ENCODE peak calls at places on chromosomes 3 and 15, in eight cellular contexts. K is glutamatergic neuron; V is CD8-positive, alpha-beta T cell; W is endothelial cell; C is kidney; D is CD4-positive, alpha-beta T cell; A is lower lobe of right lung; G is stomach. Z is an unnamed sample.

GRCh38 chr15:101463265-101463664 is 26.2 kb downstream of the PCSK6 start:
- DNase-seq in W (no peak), V (no peak), D (no peak), G (peak), K (no peak), A (no peak), C (no peak), Z (no peak)

GRCh38 chr3:127741246-127741645 is 68.5 kb downstream of the ABTB1 start:
- DNase-seq in C (peak), K (no peak), D (no peak), G (no peak), A (no peak), W (no peak), V (no peak), Z (no peak)

GRCh38 chr3:150391200-150391599 is 16.9 kb upstream of the TSC22D2 start:
- DNase-seq in W (no peak), A (no peak), D (no peak), C (no peak), V (no peak), K (no peak), G (no peak), Z (no peak)

GRCh38 chr3:138950006-138950644 is 3.1 kb downstream of the FOXL2NB start:
- DNase-seq in G (no peak), A (no peak), D (no peak), K (peak), V (no peak), W (peak), C (peak), Z (no peak)

GRCh38 chr3:1235526-1236120 is 142.8 kb downstream of the CNTN6 start:
- DNase-seq in V (no peak), K (peak), G (no peak), C (no peak), A (no peak), D (no peak), W (no peak), Z (no peak)

GRCh38 chr15:101042320-101042719 is 123.2 kb downstream of the LRRK1 start:
- DNase-seq in W (no peak), C (peak), K (no peak), A (no peak), V (peak), G (peak), D (no peak), Z (no peak)

GRCh38 chr3:113255100-113255853 is 43.9 kb downstream of the BOC start:
- DNase-seq in D (no peak), C (no peak), A (no peak), V (no peak), W (no peak), G (no peak), K (no peak), Z (no peak)

GRCh38 chr15:68658151-68658550 is 79.4 kb downstream of the CORO2B start:
- DNase-seq in G (no peak), D (no peak), W (no peak), C (no peak), V (no peak), A (no peak), K (peak), Z (no peak)

GRCh38 chr3:57228734-57229505 is 1.4 kb downstream of the APPL1 start:
- DNase-seq in K (no peak), W (no peak), C (no peak), V (no peak), A (no peak), G (no peak), D (no peak), Z (no peak)

GRCh38 chr3:67610458-67610857 is 44.0 kb downstream of the SUCLG2 start:
- DNase-seq in G (no peak), D (no peak), K (no peak), V (no peak), W (no peak), A (no peak), C (no peak), Z (no peak)

GRCh38 chr3:9914011-9914410 is 2.9 kb upstream of the IL17RC start:
- DNase-seq in A (no peak), V (no peak), C (no peak), G (peak), W (no peak), D (no peak), K (no peak), Z (peak)

GRCh38 chr15:51286816-51287215 is 51.6 kb downstream of the CYP19A1 start:
- DNase-seq in W (no peak), A (no peak), C (no peak), G (no peak), K (no peak), D (no peak), V (no peak), Z (no peak)

GRCh38 chr3:115217678-115218451 is 70.8 kb upstream of the ZBTB20 start:
- DNase-seq in D (no peak), W (peak), K (peak), A (no peak), G (no peak), V (no peak), C (no peak), Z (no peak)

GRCh38 chr15:45349671-45350070 is 28.7 kb downstream of the GATM start:
- DNase-seq in K (no peak), W (no peak), V (no peak), G (no peak), A (no peak), D (no peak), C (no peak), Z (no peak)

GRCh38 chr3:197953325-197953724 is 3.3 kb downstream of the RPL35A start:
- DNase-seq in W (no peak), G (no peak), V (no peak), K (no peak), A (no peak), C (no peak), D (no peak), Z (no peak)

GRCh38 chr15:39466428-39466827 is 114.5 kb upstream of the THBS1 start:
- DNase-seq in C (peak), W (no peak), D (no peak), V (no peak), K (no peak), A (peak), G (peak), Z (no peak)

GRCh38 chr15:100703032-100703578 is 100.7 kb downstream of the ASB7 start:
- DNase-seq in K (no peak), A (no peak), C (peak), V (no peak), D (no peak), W (peak), G (no peak), Z (no peak)

GRCh38 chr3:71152892-71153265 is 430.6 kb downstream of the FOXP1 start:
- DNase-seq in D (no peak), A (no peak), C (no peak), G (peak), K (no peak), V (no peak), W (no peak), Z (no peak)

GRCh38 chr15:70258369-70259029 is 160.8 kb upstream of the TLE3 start:
- DNase-seq in K (no peak), A (peak), G (no peak), W (no peak), D (peak), V (peak), C (peak), Z (no peak)

GRCh38 chr15:85583404-85584390 is 203.3 kb downstream of the AKAP13 start:
- DNase-seq in C (no peak), W (no peak), V (no peak), D (peak), K (no peak), G (peak), A (peak), Z (no peak)

GRCh38 chr3:170780955-170781354 is 89.0 kb downstream of the RPL22L1 start:
- DNase-seq in K (no peak), G (no peak), W (no peak), D (no peak), V (no peak), A (no peak), C (no peak), Z (no peak)

GRCh38 chr3:135918600-135918999 is 46.9 kb upstream of the PPP2R3A start:
- DNase-seq in W (no peak), G (no peak), V (no peak), D (no peak), K (no peak), C (no peak), A (no peak), Z (no peak)
- TF ChIP-seq CTCF in W (peak), G (no peak), V (no peak), D (no peak), K (peak), C (peak), A (peak), Z (peak)

GRCh38 chr3:131053021-131053420 is 26.3 kb downstream of the NEK11 start:
- DNase-seq in C (no peak), K (no peak), D (no peak), W (no peak), V (no peak), A (no peak), G (no peak), Z (no peak)
- TF ChIP-seq CTCF in C (peak), K (peak), D (no peak), W (no peak), V (no peak), A (no peak), G (no peak), Z (peak)

GRCh38 chr3:103791786-103792515 is 1357.1 kb downstream of the ZPLD1 start:
- DNase-seq in D (no peak), A (no peak), K (no peak), C (no peak), G (no peak), V (no peak), W (no peak), Z (no peak)

GRCh38 chr3:103796068-103796467 is 1361.3 kb downstream of the ZPLD1 start:
- DNase-seq in G (no peak), C (no peak), V (no peak), D (no peak), A (no peak), K (no peak), W (no peak), Z (no peak)

GRCh38 chr3:103794656-103795055 is 1359.8 kb downstream of the ZPLD1 start:
- DNase-seq in W (no peak), K (no peak), V (no peak), A (no peak), C (no peak), G (no peak), D (no peak), Z (no peak)
- TF ChIP-seq CTCF in W (no peak), K (peak), V (no peak), A (no peak), C (peak), G (no peak), D (no peak), Z (no peak)

DNA sequence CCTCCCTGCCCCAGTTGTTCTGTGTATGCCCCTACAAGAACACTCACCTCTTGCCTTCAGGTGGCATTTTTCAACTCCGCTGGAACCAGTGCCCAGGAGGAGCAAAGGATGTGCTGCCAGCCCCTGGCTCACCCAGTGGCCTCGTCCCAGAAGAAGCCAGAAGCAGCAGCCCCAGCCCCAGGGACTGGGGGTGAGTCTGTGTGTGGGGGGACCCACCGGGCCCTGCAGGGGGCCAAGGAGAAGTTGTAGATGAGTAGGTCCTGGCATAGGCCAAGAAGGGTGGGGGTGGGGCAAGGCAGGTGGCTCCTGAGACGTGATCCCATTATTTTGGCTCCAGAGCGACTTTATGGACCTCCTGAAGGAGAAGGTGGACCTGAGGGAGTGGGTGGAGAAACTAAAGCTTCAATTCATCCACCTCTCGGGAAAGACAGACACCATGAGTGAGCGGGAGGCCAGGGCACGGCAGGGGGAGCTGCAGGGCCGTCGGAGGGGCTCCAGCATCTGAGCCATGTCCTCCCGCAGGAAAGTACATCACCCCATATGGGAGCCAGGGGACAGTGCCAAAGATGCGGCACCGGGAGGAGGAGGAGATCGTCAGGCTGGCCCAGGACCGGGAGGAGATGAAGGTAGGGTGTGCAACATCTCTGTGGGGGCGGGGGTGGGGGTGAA is 29.3 kb downstream of the NGRN start:
- DNase-seq in A (no peak), G (no peak), C (no peak), W (no peak), D (no peak), K (no peak), V (no peak), Z (no peak)
- TF ChIP-seq CTCF in A (no peak), G (no peak), C (no peak), W (no peak), D (no peak), K (no peak), V (no peak), Z (no peak)

GRCh38 chr3:32456429-32457130 is 46.1 kb downstream of the CMTM6 start:
- DNase-seq in A (no peak), G (no peak), D (no peak), C (no peak), K (no peak), W (no peak), V (peak), Z (no peak)
- TF ChIP-seq CTCF in A (no peak), G (no peak), D (no peak), C (no peak), K (no peak), W (no peak), V (no peak), Z (no peak)

GRCh38 chr15:42493694-42494093 is 1.7 kb upstream of the SNAP23 start:
- DNase-seq in V (no peak), A (no peak), K (no peak), C (no peak), W (no peak), D (no peak), G (no peak), Z (no peak)

GRCh38 chr15:42491540-42492225 is 742 bp upstream of the ZNF106 start:
- DNase-seq in G (no peak), K (no peak), V (no peak), C (peak), W (no peak), A (no peak), D (no peak), Z (no peak)

GRCh38 chr15:42494998-42495360 is 455 bp upstream of the SNAP23 start:
- DNase-seq in V (no peak), K (no peak), A (no peak), C (no peak), W (peak), G (peak), D (no peak), Z (peak)

GRCh38 chr15:42490246-42490742 is 647 bp downstream of the ZNF106 start:
- DNase-seq in C (no peak), V (no peak), W (no peak), A (no peak), G (no peak), K (no peak), D (no peak), Z (no peak)

DNA sequence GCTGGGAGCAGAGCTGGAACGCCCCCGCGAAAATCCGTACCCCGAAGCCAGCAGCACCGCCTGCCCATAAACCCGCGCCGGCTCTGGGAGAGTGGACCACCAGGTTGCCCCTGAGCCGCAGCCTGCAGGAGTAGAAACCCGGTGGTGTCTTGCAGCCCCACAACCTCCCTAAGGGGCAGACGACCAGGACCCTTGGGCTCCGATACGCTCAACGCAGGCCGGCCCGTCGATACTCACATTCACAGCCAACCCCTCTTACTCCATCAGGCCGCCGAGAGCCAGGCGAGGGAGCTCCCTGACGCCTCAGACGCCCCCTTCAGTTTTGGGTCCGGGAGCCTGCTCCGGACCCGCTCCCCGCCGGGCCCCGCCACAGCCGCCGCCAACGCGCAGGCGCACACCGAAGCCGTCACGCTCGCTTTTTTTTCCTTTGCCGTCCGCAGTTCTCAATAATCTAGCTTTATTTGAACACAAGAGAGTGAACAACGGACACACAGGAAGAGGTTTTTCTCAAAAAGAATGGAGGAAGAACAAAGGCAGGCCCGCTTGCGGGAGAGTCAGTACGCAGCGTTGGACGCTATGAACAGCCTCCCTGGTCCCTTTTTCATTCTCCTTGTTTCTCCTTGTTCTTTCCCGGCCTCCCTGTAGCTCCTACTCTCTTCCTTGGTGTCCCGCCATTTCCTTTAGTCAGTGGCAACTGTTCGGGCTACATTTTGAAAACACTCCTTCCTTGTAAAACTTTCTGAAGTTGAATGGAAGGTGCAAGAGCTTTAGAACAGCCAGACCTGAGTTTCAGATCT is at the start of gene ZNF106:
- DNase-seq in K (peak), C (peak), D (peak), W (peak), V (peak), G (peak), A (peak), Z (peak)
- TF ChIP-seq CTCF in K (no peak), C (no peak), D (no peak), W (no peak), V (no peak), G (no peak), A (peak), Z (peak)

Z was measured in prostate gland.